ENCODE peak calls at places on chromosomes 5 and 9, in eight cellular contexts. H, Q, B, O, G, E, J and A are unnamed samples.

GRCh38 chr9:35914307-35914807 is 5.1 kb downstream of the SPAAR start:
- DNase-seq in H (peak; percentile 86), Q (peak; percentile 79), B (no peak), O (peak; percentile 76), G (no peak), E (peak; percentile 79), J (peak; percentile 49), A (no peak)

GRCh38 chr9:36532353-36532752 is 40.3 kb upstream of the MELK start:
- DNase-seq in H (no peak), Q (no peak), B (no peak), O (no peak), G (no peak), E (no peak), J (no peak), A (no peak)

GRCh38 chr5:13245982-13246601 is 698.4 kb downstream of the DNAH5 start:
- DNase-seq in H (no peak), Q (no peak), B (no peak), O (no peak), G (no peak), E (no peak), J (no peak), A (no peak)

GRCh38 chr9:121286973-121287721 is 19.2 kb downstream of the GSN start:
- DNase-seq in H (peak; percentile 60), Q (peak; percentile 98), B (peak; percentile 90), O (peak; percentile 85), G (no peak), E (peak; percentile 94), J (peak; percentile 84), A (no peak)

GRCh38 chr5:170305646-170306025 is 8.1 kb upstream of the LCP2 start:
- DNase-seq in H (no peak), Q (no peak), B (no peak), O (no peak), G (no peak), E (no peak), J (no peak), A (no peak)

GRCh38 chr9:120755827-120756434 is 37.3 kb downstream of the FBXW2 start:
- DNase-seq in H (peak; percentile 69), Q (peak; percentile 73), B (peak; percentile 55), O (no peak), G (no peak), E (no peak), J (no peak), A (peak; percentile 19)

GRCh38 chr5:14061106-14061505 is 82.0 kb upstream of the TRIO start:
- DNase-seq in H (no peak), Q (no peak), B (no peak), O (no peak), G (no peak), E (no peak), J (no peak), A (no peak)

GRCh38 chr9:98997580-98997979 is 53.9 kb downstream of the COL15A1 start:
- DNase-seq in H (peak; percentile 50), Q (peak; percentile 47), B (peak; percentile 85), O (no peak), G (no peak), E (peak; percentile 83), J (no peak), A (no peak)

GRCh38 chr5:26761040-26761439 is 277.3 kb downstream of the CDH9 start:
- DNase-seq in H (peak; percentile 13), Q (no peak), B (no peak), O (no peak), G (no peak), E (no peak), J (no peak), A (no peak)

GRCh38 chr9:5626727-5627634 is 1.9 kb upstream of the RIC1 start:
- DNase-seq in H (peak; percentile 42), Q (peak; percentile 86), B (peak; percentile 38), O (no peak), G (peak; percentile 84), E (no peak), J (peak; percentile 51), A (peak; percentile 95)

GRCh38 chr5:77380636-77381035 is 111.5 kb downstream of the WDR41 start:
- DNase-seq in H (no peak), Q (no peak), B (no peak), O (no peak), G (no peak), E (no peak), J (no peak), A (no peak)

GRCh38 chr5:132883261-132883834 is 9.9 kb downstream of the LEAP2 start:
- DNase-seq in H (peak; percentile 78), Q (peak; percentile 85), B (peak; percentile 57), O (no peak), G (no peak), E (no peak), J (no peak), A (no peak)

GRCh38 chr5:71651554-71651953 is 64.4 kb downstream of the MCCC2 start:
- DNase-seq in H (no peak), Q (no peak), B (no peak), O (no peak), G (no peak), E (no peak), J (no peak), A (no peak)

GRCh38 chr5:71658916-71659661 is 60.0 kb upstream of the CARTPT start:
- DNase-seq in H (no peak), Q (peak; percentile 8), B (no peak), O (no peak), G (no peak), E (no peak), J (no peak), A (no peak)

DNA sequence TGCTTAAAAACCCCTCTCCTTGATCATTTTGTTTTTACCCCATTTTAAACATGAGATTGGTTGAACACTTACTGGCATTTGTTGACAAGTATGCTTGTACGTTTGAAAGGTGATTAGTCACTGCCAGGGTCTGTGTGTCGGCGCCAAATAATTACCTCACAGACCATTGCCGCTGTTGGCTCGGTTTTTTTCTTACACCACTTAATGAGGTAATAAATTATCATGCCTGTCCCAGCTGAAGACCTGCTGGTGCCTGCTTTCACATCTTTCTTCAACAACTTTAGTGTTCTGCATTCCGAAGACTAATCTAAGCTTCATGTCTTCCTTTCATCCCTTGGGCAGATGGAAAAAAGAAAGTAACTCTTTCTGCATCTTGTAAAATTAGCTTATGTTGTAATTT is 66.0 kb upstream of the CARTPT start:
- DNase-seq in H (no peak), Q (no peak), B (no peak), O (no peak), G (no peak), E (no peak), J (no peak), A (no peak)
- H3K4me3 ChIP-seq in H (no peak overlapping the region), Q (no peak overlapping the region), B (no peak overlapping the region), O (no peak overlapping the region), G (no peak overlapping the region), E (no peak overlapping the region), J (no peak overlapping the region), A (no peak overlapping the region)

GRCh38 chr5:138582959-138583358 is 7.8 kb upstream of the HSPA9 start:
- DNase-seq in H (no peak), Q (no peak), B (no peak), O (no peak), G (no peak), E (no peak), J (no peak), A (no peak)

GRCh38 chr5:138583984-138584637 is 8.9 kb upstream of the HSPA9 start:
- DNase-seq in H (no peak), Q (no peak), B (no peak), O (no peak), G (no peak), E (no peak), J (no peak), A (no peak)

GRCh38 chr5:138585228-138585627 is 10.0 kb upstream of the HSPA9 start:
- DNase-seq in H (no peak), Q (no peak), B (no peak), O (no peak), G (no peak), E (no peak), J (no peak), A (no peak)

DNA sequence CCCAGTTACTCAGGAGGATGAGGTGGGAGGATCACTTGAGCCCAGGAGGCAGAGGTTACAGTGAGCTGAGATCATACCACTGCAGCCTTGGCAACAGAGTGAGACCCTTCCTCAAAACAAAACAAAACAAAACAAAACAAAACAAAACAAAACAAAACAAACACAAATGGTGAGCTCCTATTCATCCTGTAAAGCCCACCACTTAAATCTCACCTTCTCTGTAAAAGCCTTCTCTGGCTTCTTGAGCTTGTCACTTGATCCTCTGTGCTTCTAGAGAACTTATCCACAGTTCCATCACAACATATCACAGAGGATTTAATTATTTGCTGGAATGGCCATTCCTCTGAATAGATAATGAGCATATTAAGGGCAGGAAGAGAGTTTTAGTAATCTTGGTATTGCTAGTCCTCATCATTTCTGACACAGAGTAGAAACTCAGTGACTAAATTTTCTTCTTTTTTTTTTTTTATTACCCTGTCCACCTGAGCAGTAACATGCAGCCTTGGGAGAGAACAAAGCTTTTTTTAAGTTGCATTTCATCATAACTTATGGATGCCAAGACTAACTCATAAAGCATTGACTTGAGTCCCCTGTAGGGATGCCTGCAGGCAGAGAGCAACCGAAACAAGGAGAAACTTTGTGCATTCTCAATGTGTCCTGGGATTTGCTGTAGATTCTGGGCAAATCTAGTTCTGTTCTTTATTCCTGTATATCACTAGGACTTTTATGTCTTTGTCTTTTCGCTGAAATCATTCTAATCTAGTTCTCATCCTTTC is 13.0 kb upstream of the HSPA9 start:
- DNase-seq in H (no peak), Q (no peak), B (no peak), O (no peak), G (no peak), E (no peak), J (no peak), A (no peak)
- TF ChIP-seq CTCF in H (no peak), Q (no peak), B (no peak), O (no peak), G (no peak), E (no peak), J (no peak), A (no peak)

GRCh38 chr5:172733179-172733973 is 37.6 kb downstream of the DUSP1 start:
- DNase-seq in H (no peak), Q (peak; percentile 99), B (peak; percentile 89), O (no peak), G (no peak), E (peak; percentile 91), J (peak; percentile 86), A (no peak)
- H3K4me3 ChIP-seq in H (no peak overlapping the region), Q (no peak overlapping the region), B (no peak overlapping the region), O (no peak overlapping the region), G (no peak overlapping the region), E (peak overlapping the region; percentile 34), J (no peak overlapping the region), A (no peak overlapping the region)

GRCh38 chr9:83535736-83536135 is 2.5 kb downstream of the FRMD3 start:
- DNase-seq in H (no peak), Q (no peak), B (no peak), O (no peak), G (no peak), E (no peak), J (no peak), A (no peak)

GRCh38 chr9:83536332-83536731 is 1.9 kb downstream of the FRMD3 start:
- DNase-seq in H (peak; percentile 6), Q (peak; percentile 34), B (no peak), O (no peak), G (no peak), E (no peak), J (no peak), A (no peak)

GRCh38 chr9:83538172-83538889 is at the start of gene FRMD3:
- DNase-seq in H (peak; percentile 88), Q (peak; percentile 90), B (peak; percentile 38), O (peak; percentile 92), G (peak; percentile 23), E (peak; percentile 89), J (peak; percentile 78), A (no peak)

GRCh38 chr9:83537331-83538171 is 650 bp downstream of the FRMD3 start:
- DNase-seq in H (peak; percentile 38), Q (peak; percentile 64), B (no peak), O (peak; percentile 60), G (peak; percentile 5), E (no peak), J (no peak), A (no peak)

GRCh38 chr9:83538890-83539238 is 663 bp upstream of the FRMD3 start:
- DNase-seq in H (no peak), Q (no peak), B (no peak), O (no peak), G (no peak), E (no peak), J (no peak), A (no peak)
- TF ChIP-seq CTCF in H (no peak), Q (no peak), B (no peak), O (no peak), G (no peak), E (peak; percentile 13), J (no peak), A (no peak)